ENCODE peak calls at places on chromosomes 11 and 22, in nine cellular contexts. One of them, this sample, is unnamed.

GRCh38 chr22:33920927-33921575 is 775 bp upstream of the LARGE1 start:
- DNase-seq in BJ: peak; percentile 79
- DNase-seq in choroid plexus epithelial cell: peak; percentile 96
- DNase-seq in GM23338: peak; percentile 99
- DNase-seq in Peyer's patch: peak; percentile 99
- DNase-seq in PC-3: peak; percentile 77
- DNase-seq in A549: peak; percentile 51
- DNase-seq in fibroblast of the aortic adventitia: peak; percentile 94
- DNase-seq in Caco-2: peak; percentile 97
- DNase-seq in this sample: peak; percentile 82

GRCh38 chr11:6979365-6979764 is 40.8 kb downstream of the ZNF214 start:
- DNase-seq in Caco-2: no peak
- DNase-seq in BJ: peak; percentile 43
- DNase-seq in GM23338: no peak
- DNase-seq in fibroblast of the aortic adventitia: peak; percentile 16
- DNase-seq in Peyer's patch: no peak
- DNase-seq in PC-3: peak; percentile 4
- DNase-seq in choroid plexus epithelial cell: peak; percentile 13
- DNase-seq in A549: no peak
- DNase-seq in this sample: no peak

GRCh38 chr22:50071432-50072166 is 13.5 kb upstream of the TTLL8 start:
- DNase-seq in Caco-2: no peak
- DNase-seq in PC-3: peak; percentile 57
- DNase-seq in A549: no peak
- DNase-seq in Peyer's patch: no peak
- DNase-seq in fibroblast of the aortic adventitia: no peak
- DNase-seq in choroid plexus epithelial cell: no peak
- DNase-seq in GM23338: no peak
- DNase-seq in BJ: no peak
- DNase-seq in this sample: no peak

GRCh38 chr11:82406611-82407010 is 327.1 kb downstream of the FAM181B start:
- DNase-seq in Caco-2: no peak
- DNase-seq in PC-3: no peak
- DNase-seq in fibroblast of the aortic adventitia: no peak
- DNase-seq in BJ: no peak
- DNase-seq in Peyer's patch: no peak
- DNase-seq in A549: no peak
- DNase-seq in GM23338: no peak
- DNase-seq in choroid plexus epithelial cell: no peak
- DNase-seq in this sample: no peak

GRCh38 chr11:95977534-95978174 is 53.7 kb upstream of the MTMR2 start:
- DNase-seq in choroid plexus epithelial cell: peak; percentile 58
- DNase-seq in Caco-2: no peak
- DNase-seq in BJ: no peak
- DNase-seq in PC-3: peak; percentile 98
- DNase-seq in Peyer's patch: no peak
- DNase-seq in GM23338: no peak
- DNase-seq in fibroblast of the aortic adventitia: peak; percentile 63
- DNase-seq in A549: peak; percentile 54
- DNase-seq in this sample: no peak

GRCh38 chr11:100929377-100929776 is 200.2 kb downstream of the PGR start:
- DNase-seq in GM23338: no peak
- DNase-seq in A549: no peak
- DNase-seq in Caco-2: no peak
- DNase-seq in Peyer's patch: no peak
- DNase-seq in PC-3: peak; percentile 49
- DNase-seq in fibroblast of the aortic adventitia: peak; percentile 69
- DNase-seq in choroid plexus epithelial cell: peak; percentile 66
- DNase-seq in BJ: no peak
- DNase-seq in this sample: no peak

GRCh38 chr11:117932426-117932825 is 3.2 kb upstream of the TMPRSS13 start:
- DNase-seq in BJ: no peak
- DNase-seq in fibroblast of the aortic adventitia: no peak
- DNase-seq in Caco-2: no peak
- DNase-seq in Peyer's patch: peak; percentile 30
- DNase-seq in PC-3: no peak
- DNase-seq in GM23338: no peak
- DNase-seq in choroid plexus epithelial cell: no peak
- DNase-seq in A549: no peak
- DNase-seq in this sample: no peak

GRCh38 chr11:24588075-24588474 is 91.2 kb downstream of the LUZP2 start:
- DNase-seq in fibroblast of the aortic adventitia: peak; percentile 45
- DNase-seq in Peyer's patch: no peak
- DNase-seq in A549: no peak
- DNase-seq in PC-3: peak; percentile 71
- DNase-seq in Caco-2: no peak
- DNase-seq in choroid plexus epithelial cell: peak; percentile 47
- DNase-seq in BJ: no peak
- DNase-seq in GM23338: no peak
- DNase-seq in this sample: no peak

GRCh38 chr11:100970273-100971164 is 159.1 kb downstream of the PGR start:
- DNase-seq in choroid plexus epithelial cell: peak; percentile 23
- DNase-seq in Caco-2: no peak
- DNase-seq in Peyer's patch: no peak
- DNase-seq in GM23338: peak; percentile 8
- DNase-seq in fibroblast of the aortic adventitia: peak; percentile 5
- DNase-seq in BJ: no peak
- DNase-seq in A549: no peak
- DNase-seq in PC-3: no peak
- DNase-seq in this sample: no peak

GRCh38 chr11:60905551-60906113 is 753 bp downstream of the PRPF19 start:
- DNase-seq in BJ: no peak
- DNase-seq in PC-3: peak; percentile 86
- DNase-seq in Peyer's patch: no peak
- DNase-seq in Caco-2: no peak
- DNase-seq in A549: no peak
- DNase-seq in choroid plexus epithelial cell: peak; percentile 17
- DNase-seq in GM23338: peak; percentile 11
- DNase-seq in fibroblast of the aortic adventitia: peak; percentile 62
- DNase-seq in this sample: peak; percentile 14

GRCh38 chr11:133214646-133215045 is 317.7 kb downstream of the OPCML start:
- DNase-seq in fibroblast of the aortic adventitia: no peak
- DNase-seq in BJ: no peak
- DNase-seq in Caco-2: no peak
- DNase-seq in PC-3: no peak
- DNase-seq in A549: no peak
- DNase-seq in choroid plexus epithelial cell: no peak
- DNase-seq in GM23338: no peak
- DNase-seq in Peyer's patch: no peak
- DNase-seq in this sample: no peak

GRCh38 chr11:133215529-133216230 is 316.6 kb downstream of the OPCML start:
- DNase-seq in GM23338: peak; percentile 6
- DNase-seq in PC-3: no peak
- DNase-seq in Peyer's patch: no peak
- DNase-seq in fibroblast of the aortic adventitia: no peak
- DNase-seq in A549: no peak
- DNase-seq in Caco-2: no peak
- DNase-seq in choroid plexus epithelial cell: no peak
- DNase-seq in BJ: no peak
- DNase-seq in this sample: no peak

DNA sequence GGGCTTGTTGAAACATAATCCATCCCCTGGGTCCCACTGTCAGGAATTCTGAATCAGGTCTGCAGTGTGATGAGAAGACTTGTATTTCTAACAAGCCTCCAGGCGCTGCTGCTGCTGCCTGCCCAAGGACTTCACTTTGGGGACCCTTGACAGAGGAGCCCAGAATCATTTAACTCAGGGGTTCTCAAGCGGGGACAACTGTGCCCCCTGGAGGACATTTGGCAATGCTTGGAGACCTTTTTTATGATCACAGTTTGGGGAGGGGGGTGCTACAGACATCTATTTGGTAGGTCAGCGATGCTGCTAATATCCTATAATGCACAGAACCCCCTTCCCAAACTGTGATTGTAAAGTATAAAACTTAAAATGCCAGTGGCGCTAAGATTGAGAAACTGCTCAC is 312.8 kb downstream of the OPCML start:
- DNase-seq in Peyer's patch: no peak
- DNase-seq in Caco-2: no peak
- DNase-seq in GM23338: peak; percentile 74
- DNase-seq in fibroblast of the aortic adventitia: no peak
- DNase-seq in A549: no peak
- DNase-seq in BJ: no peak
- DNase-seq in choroid plexus epithelial cell: no peak
- DNase-seq in PC-3: no peak
- DNase-seq in this sample: no peak
- H3K4me3 ChIP-seq in Peyer's patch: no peak overlapping the region
- H3K4me3 ChIP-seq in Caco-2: no peak overlapping the region
- H3K4me3 ChIP-seq in GM23338: no peak overlapping the region
- H3K4me3 ChIP-seq in fibroblast of the aortic adventitia: no peak overlapping the region
- H3K4me3 ChIP-seq in A549: no peak overlapping the region
- H3K4me3 ChIP-seq in BJ: no peak overlapping the region
- H3K4me3 ChIP-seq in choroid plexus epithelial cell: no peak overlapping the region
- H3K4me3 ChIP-seq in PC-3: no peak overlapping the region
- H3K4me3 ChIP-seq in this sample: no peak overlapping the region

DNA sequence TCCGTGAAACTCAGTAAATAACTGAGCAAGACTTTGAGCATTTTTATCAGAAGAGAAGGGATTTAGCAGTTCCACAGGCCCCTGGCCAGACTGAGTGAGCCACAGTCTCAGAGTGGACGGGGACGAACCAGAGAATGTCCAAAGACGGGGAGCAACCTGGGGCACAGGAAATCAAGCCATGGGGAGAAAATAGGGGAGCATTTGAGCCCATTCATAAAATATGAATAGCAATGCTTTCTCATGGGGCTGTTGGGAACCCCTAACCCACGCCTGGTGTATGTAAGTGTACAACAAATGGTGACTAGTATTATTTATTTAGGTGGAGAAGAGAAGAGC is 3.6 kb upstream of the VSIG10L2 start:
- DNase-seq in GM23338: no peak
- DNase-seq in A549: no peak
- DNase-seq in choroid plexus epithelial cell: no peak
- DNase-seq in fibroblast of the aortic adventitia: no peak
- DNase-seq in BJ: no peak
- DNase-seq in PC-3: no peak
- DNase-seq in Peyer's patch: no peak
- DNase-seq in Caco-2: no peak
- DNase-seq in this sample: no peak
- H3K4me3 ChIP-seq in GM23338: no peak overlapping the region
- H3K4me3 ChIP-seq in A549: no peak overlapping the region
- H3K4me3 ChIP-seq in choroid plexus epithelial cell: no peak overlapping the region
- H3K4me3 ChIP-seq in fibroblast of the aortic adventitia: no peak overlapping the region
- H3K4me3 ChIP-seq in BJ: no peak overlapping the region
- H3K4me3 ChIP-seq in PC-3: no peak overlapping the region
- H3K4me3 ChIP-seq in Peyer's patch: no peak overlapping the region
- H3K4me3 ChIP-seq in Caco-2: no peak overlapping the region
- H3K4me3 ChIP-seq in this sample: no peak overlapping the region

GRCh38 chr22:41922940-41923594 is 3.5 kb downstream of the TNFRSF13C start:
- DNase-seq in choroid plexus epithelial cell: no peak
- DNase-seq in A549: no peak
- DNase-seq in Peyer's patch: no peak
- DNase-seq in GM23338: no peak
- DNase-seq in fibroblast of the aortic adventitia: no peak
- DNase-seq in Caco-2: no peak
- DNase-seq in PC-3: no peak
- DNase-seq in BJ: no peak
- DNase-seq in this sample: no peak

GRCh38 chr22:41927813-41928212 is 1.2 kb upstream of the TNFRSF13C start:
- DNase-seq in choroid plexus epithelial cell: no peak
- DNase-seq in fibroblast of the aortic adventitia: no peak
- DNase-seq in A549: no peak
- DNase-seq in GM23338: no peak
- DNase-seq in BJ: no peak
- DNase-seq in Caco-2: no peak
- DNase-seq in Peyer's patch: no peak
- DNase-seq in PC-3: no peak
- DNase-seq in this sample: no peak

GRCh38 chr22:41923595-41924276 is 2.9 kb downstream of the TNFRSF13C start:
- DNase-seq in Caco-2: no peak
- DNase-seq in fibroblast of the aortic adventitia: no peak
- DNase-seq in A549: no peak
- DNase-seq in PC-3: no peak
- DNase-seq in choroid plexus epithelial cell: no peak
- DNase-seq in BJ: no peak
- DNase-seq in GM23338: no peak
- DNase-seq in Peyer's patch: no peak
- DNase-seq in this sample: no peak

GRCh38 chr22:41928416-41929157 is 2.0 kb upstream of the TNFRSF13C start:
- DNase-seq in choroid plexus epithelial cell: no peak
- DNase-seq in Peyer's patch: no peak
- DNase-seq in fibroblast of the aortic adventitia: no peak
- DNase-seq in PC-3: no peak
- DNase-seq in A549: no peak
- DNase-seq in BJ: no peak
- DNase-seq in GM23338: peak; percentile 30
- DNase-seq in Caco-2: no peak
- DNase-seq in this sample: no peak

DNA sequence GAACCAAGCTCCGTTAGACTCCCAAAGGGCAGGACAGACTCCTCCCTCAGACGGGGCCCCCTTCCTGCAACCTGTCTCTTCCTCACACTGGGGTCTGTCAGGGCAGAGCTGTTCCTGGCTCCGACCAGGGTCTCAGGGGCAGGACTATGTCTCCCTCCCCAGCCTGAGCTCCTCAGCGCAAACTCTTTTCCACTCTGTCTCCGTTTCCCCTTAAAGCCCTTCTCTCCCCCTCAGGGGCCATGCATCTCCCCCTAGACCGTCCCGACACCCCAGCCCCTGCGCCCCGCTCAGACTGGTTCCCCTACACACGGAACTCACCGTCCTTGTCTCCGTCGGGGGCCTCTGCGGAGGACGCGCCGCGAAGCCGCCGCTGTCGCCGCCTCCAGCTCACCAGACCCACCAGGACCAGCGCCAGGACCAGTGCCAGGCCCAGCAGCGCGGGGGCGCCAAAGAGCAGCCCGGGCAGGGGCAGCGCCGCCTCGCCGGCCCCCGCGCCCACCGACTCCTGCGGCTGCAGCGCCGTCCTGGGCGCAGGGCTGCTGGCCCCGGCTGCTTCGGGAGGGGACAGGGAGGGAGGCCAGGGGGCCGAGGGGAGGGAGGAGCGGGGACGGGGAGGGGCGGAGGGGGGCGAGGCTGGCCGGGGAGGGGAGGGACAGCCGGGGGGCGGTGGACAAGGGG is 684 bp downstream of the TNFRSF13C start:
- DNase-seq in A549: no peak
- DNase-seq in Peyer's patch: peak; percentile 82
- DNase-seq in fibroblast of the aortic adventitia: no peak
- DNase-seq in GM23338: peak; percentile 89
- DNase-seq in PC-3: peak; percentile 62
- DNase-seq in Caco-2: peak; percentile 92
- DNase-seq in choroid plexus epithelial cell: peak; percentile 40
- DNase-seq in BJ: no peak
- DNase-seq in this sample: no peak
- H3K4me3 ChIP-seq in A549: peak overlapping the region; percentile 64
- H3K4me3 ChIP-seq in Peyer's patch: peak overlapping the region; percentile 66
- H3K4me3 ChIP-seq in fibroblast of the aortic adventitia: no peak overlapping the region
- H3K4me3 ChIP-seq in GM23338: peak overlapping the region; percentile 60
- H3K4me3 ChIP-seq in PC-3: peak overlapping the region; percentile 42
- H3K4me3 ChIP-seq in Caco-2: peak overlapping the region; percentile 27
- H3K4me3 ChIP-seq in choroid plexus epithelial cell: peak overlapping the region; percentile 36
- H3K4me3 ChIP-seq in BJ: peak overlapping the region; percentile 33
- H3K4me3 ChIP-seq in this sample: peak overlapping the region; percentile 9

DNA sequence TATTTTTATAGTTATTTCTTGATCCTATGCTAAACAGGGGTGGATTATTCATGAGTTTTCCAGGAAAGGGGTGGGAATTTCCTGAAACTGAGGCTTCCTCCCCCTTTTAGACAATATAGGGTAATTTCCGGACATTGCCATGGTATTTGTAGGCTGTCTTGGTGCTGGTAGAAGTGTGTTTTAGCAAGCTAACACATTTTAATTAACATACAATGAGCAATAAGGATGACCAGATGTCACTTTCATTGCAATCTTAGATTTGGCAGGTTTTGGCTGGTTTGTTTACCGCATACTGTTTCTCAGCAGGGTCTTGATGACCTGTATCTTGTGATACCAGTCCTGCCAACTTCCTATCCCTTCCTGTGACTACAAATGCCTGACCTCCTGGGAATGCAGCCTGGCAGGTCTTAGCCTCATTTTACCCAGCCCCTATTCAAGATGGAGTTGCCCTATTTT is 992 bp upstream of the C1QTNF6 start:
- DNase-seq in GM23338: peak; percentile 35
- DNase-seq in A549: no peak
- DNase-seq in PC-3: peak; percentile 82
- DNase-seq in choroid plexus epithelial cell: no peak
- DNase-seq in BJ: no peak
- DNase-seq in fibroblast of the aortic adventitia: peak; percentile 63
- DNase-seq in Peyer's patch: no peak
- DNase-seq in Caco-2: no peak
- DNase-seq in this sample: no peak
- H3K4me3 ChIP-seq in GM23338: peak overlapping the region; percentile 58
- H3K4me3 ChIP-seq in A549: no peak overlapping the region
- H3K4me3 ChIP-seq in PC-3: peak overlapping the region; percentile 56
- H3K4me3 ChIP-seq in choroid plexus epithelial cell: no peak overlapping the region
- H3K4me3 ChIP-seq in BJ: no peak overlapping the region
- H3K4me3 ChIP-seq in fibroblast of the aortic adventitia: no peak overlapping the region
- H3K4me3 ChIP-seq in Peyer's patch: no peak overlapping the region
- H3K4me3 ChIP-seq in Caco-2: no peak overlapping the region
- H3K4me3 ChIP-seq in this sample: no peak overlapping the region

This sample was measured in skeletal muscle cell.